ENCODE peak calls at places on chromosomes 7 and 10, in six cellular contexts. D is Peyer's patch; X is activated CD4-positive, CD25-positive, alpha-beta regulatory T cell; V is ELR; Q is NCI-H2029 treated with DMSO at 0.1 percent for 48 hours; O is activated gamma-delta T cell treated with Interleukin-2 at 50 U/mL for 16 hours. N is an unnamed sample.

GRCh38 chr10:77290528-77291155 is 347.0 kb downstream of the KCNMA1 start:
- DNase-seq in X (no peak), D (no peak), O (no peak), V (peak), Q (no peak), N (no peak)

GRCh38 chr7:4051696-4052095 is 630.4 kb upstream of the FOXK1 start:
- DNase-seq in Q (no peak), V (no peak), O (no peak), D (no peak), X (no peak), N (no peak)

GRCh38 chr7:93228302-93228701 is 2.0 kb upstream of the HEPACAM2 start:
- DNase-seq in O (peak), V (peak), X (no peak), D (no peak), Q (peak), N (no peak)

GRCh38 chr10:119241066-119241465 is 33.7 kb downstream of the GRK5 start:
- DNase-seq in D (no peak), O (no peak), Q (no peak), V (no peak), X (no peak), N (no peak)

GRCh38 chr10:113073549-113074189 is 123.6 kb downstream of the TCF7L2 start:
- DNase-seq in Q (no peak), O (no peak), X (no peak), V (peak), D (no peak), N (peak)

GRCh38 chr10:104054430-104054829 is 31.2 kb downstream of the COL17A1 start:
- DNase-seq in Q (no peak), V (peak), D (no peak), X (no peak), O (no peak), N (no peak)

GRCh38 chr7:46257766-46258448 is 336.8 kb upstream of the IGFBP3 start:
- DNase-seq in X (no peak), O (no peak), D (no peak), Q (peak), V (peak), N (no peak)

GRCh38 chr10:69180525-69181204 is 631 bp downstream of the SUPV3L1 start:
- DNase-seq in V (peak), X (no peak), O (no peak), D (no peak), Q (no peak), N (no peak)